ENCODE peak calls at places on chromosomes 2 and 18, in ten cellular contexts. One of them, this sample, is unnamed.

GRCh38 chr2:15806801-15807417 is 133.4 kb upstream of the MYCN start:
- DNase-seq in Peyer's patch: no peak
- DNase-seq in astrocyte of the spinal cord: no peak
- DNase-seq in fibroblast of pulmonary artery: no peak
- DNase-seq in stomach: no peak
- DNase-seq in HCT116: no peak
- DNase-seq in heart left ventricle: no peak
- DNase-seq in HL-60: no peak
- DNase-seq in pancreas: no peak
- DNase-seq in tibial nerve: no peak
- DNase-seq in this sample: no peak

GRCh38 chr2:234963785-234964615 is 12.2 kb downstream of the SH3BP4 start:
- DNase-seq in stomach: peak
- DNase-seq in HCT116: peak
- DNase-seq in HL-60: no peak
- DNase-seq in fibroblast of pulmonary artery: peak
- DNase-seq in Peyer's patch: no peak
- DNase-seq in tibial nerve: no peak
- DNase-seq in pancreas: no peak
- DNase-seq in heart left ventricle: no peak
- DNase-seq in astrocyte of the spinal cord: peak
- DNase-seq in this sample: peak

GRCh38 chr2:218873359-218874194 is 7.1 kb upstream of the WNT10A start:
- DNase-seq in pancreas: peak
- DNase-seq in stomach: no peak
- DNase-seq in astrocyte of the spinal cord: no peak
- DNase-seq in HCT116: no peak
- DNase-seq in Peyer's patch: no peak
- DNase-seq in tibial nerve: no peak
- DNase-seq in fibroblast of pulmonary artery: no peak
- DNase-seq in HL-60: no peak
- DNase-seq in heart left ventricle: no peak
- DNase-seq in this sample: no peak

GRCh38 chr2:280655-281110 is 7.2 kb downstream of the ALKAL2 start:
- DNase-seq in heart left ventricle: no peak
- DNase-seq in Peyer's patch: no peak
- DNase-seq in HL-60: no peak
- DNase-seq in HCT116: no peak
- DNase-seq in stomach: no peak
- DNase-seq in fibroblast of pulmonary artery: no peak
- DNase-seq in tibial nerve: no peak
- DNase-seq in pancreas: no peak
- DNase-seq in astrocyte of the spinal cord: no peak
- DNase-seq in this sample: no peak

GRCh38 chr2:162113771-162114168 is 38.3 kb downstream of the GCG start:
- DNase-seq in heart left ventricle: peak
- DNase-seq in tibial nerve: peak
- DNase-seq in Peyer's patch: no peak
- DNase-seq in fibroblast of pulmonary artery: peak
- DNase-seq in astrocyte of the spinal cord: peak
- DNase-seq in stomach: no peak
- DNase-seq in HL-60: peak
- DNase-seq in pancreas: no peak
- DNase-seq in HCT116: no peak
- DNase-seq in this sample: no peak

GRCh38 chr2:150211164-150211631 is 276.3 kb downstream of the RND3 start:
- DNase-seq in pancreas: no peak
- DNase-seq in fibroblast of pulmonary artery: peak
- DNase-seq in HL-60: no peak
- DNase-seq in stomach: no peak
- DNase-seq in astrocyte of the spinal cord: peak
- DNase-seq in heart left ventricle: no peak
- DNase-seq in tibial nerve: no peak
- DNase-seq in Peyer's patch: no peak
- DNase-seq in HCT116: no peak
- DNase-seq in this sample: no peak

GRCh38 chr2:42901076-42901645 is 108.8 kb upstream of the HAAO start:
- DNase-seq in Peyer's patch: no peak
- DNase-seq in HCT116: no peak
- DNase-seq in astrocyte of the spinal cord: peak
- DNase-seq in HL-60: no peak
- DNase-seq in heart left ventricle: no peak
- DNase-seq in stomach: no peak
- DNase-seq in pancreas: no peak
- DNase-seq in tibial nerve: no peak
- DNase-seq in fibroblast of pulmonary artery: peak
- DNase-seq in this sample: no peak

GRCh38 chr2:120298173-120298835 is 45.7 kb downstream of the RALB start:
- DNase-seq in fibroblast of pulmonary artery: peak
- DNase-seq in HL-60: no peak
- DNase-seq in pancreas: no peak
- DNase-seq in stomach: no peak
- DNase-seq in tibial nerve: no peak
- DNase-seq in heart left ventricle: no peak
- DNase-seq in HCT116: no peak
- DNase-seq in Peyer's patch: no peak
- DNase-seq in astrocyte of the spinal cord: peak
- DNase-seq in this sample: no peak

GRCh38 chr18:76713432-76713831 is 108.9 kb upstream of the ZNF236 start:
- DNase-seq in heart left ventricle: no peak
- DNase-seq in Peyer's patch: no peak
- DNase-seq in fibroblast of pulmonary artery: no peak
- DNase-seq in pancreas: no peak
- DNase-seq in HCT116: no peak
- DNase-seq in tibial nerve: no peak
- DNase-seq in stomach: no peak
- DNase-seq in astrocyte of the spinal cord: no peak
- DNase-seq in HL-60: no peak
- DNase-seq in this sample: no peak

GRCh38 chr18:76710646-76711520 is 111.5 kb upstream of the ZNF236 start:
- DNase-seq in heart left ventricle: no peak
- DNase-seq in fibroblast of pulmonary artery: no peak
- DNase-seq in HL-60: no peak
- DNase-seq in astrocyte of the spinal cord: no peak
- DNase-seq in pancreas: no peak
- DNase-seq in stomach: no peak
- DNase-seq in tibial nerve: no peak
- DNase-seq in HCT116: no peak
- DNase-seq in Peyer's patch: no peak
- DNase-seq in this sample: no peak

GRCh38 chr18:76720683-76721082 is 101.7 kb upstream of the ZNF236 start:
- DNase-seq in Peyer's patch: no peak
- DNase-seq in HCT116: no peak
- DNase-seq in HL-60: peak
- DNase-seq in pancreas: no peak
- DNase-seq in fibroblast of pulmonary artery: peak
- DNase-seq in astrocyte of the spinal cord: no peak
- DNase-seq in heart left ventricle: no peak
- DNase-seq in stomach: no peak
- DNase-seq in tibial nerve: peak
- DNase-seq in this sample: no peak

GRCh38 chr18:76709659-76710645 is 112.4 kb upstream of the ZNF236 start:
- DNase-seq in tibial nerve: peak
- DNase-seq in astrocyte of the spinal cord: peak
- DNase-seq in HCT116: peak
- DNase-seq in pancreas: no peak
- DNase-seq in heart left ventricle: peak
- DNase-seq in HL-60: peak
- DNase-seq in fibroblast of pulmonary artery: peak
- DNase-seq in Peyer's patch: peak
- DNase-seq in stomach: peak
- DNase-seq in this sample: peak

GRCh38 chr18:76715012-76715608 is 107.2 kb upstream of the ZNF236 start:
- DNase-seq in astrocyte of the spinal cord: no peak
- DNase-seq in stomach: no peak
- DNase-seq in tibial nerve: peak
- DNase-seq in HCT116: no peak
- DNase-seq in pancreas: no peak
- DNase-seq in Peyer's patch: no peak
- DNase-seq in fibroblast of pulmonary artery: no peak
- DNase-seq in heart left ventricle: no peak
- DNase-seq in HL-60: no peak
- DNase-seq in this sample: no peak
- H3K4me3 ChIP-seq in astrocyte of the spinal cord: no peak
- H3K4me3 ChIP-seq in stomach: no peak
- H3K4me3 ChIP-seq in tibial nerve: no peak
- H3K4me3 ChIP-seq in HCT116: no peak
- H3K4me3 ChIP-seq in pancreas: no peak
- H3K4me3 ChIP-seq in Peyer's patch: no peak
- H3K4me3 ChIP-seq in fibroblast of pulmonary artery: no peak
- H3K4me3 ChIP-seq in heart left ventricle: no peak
- H3K4me3 ChIP-seq in HL-60: no peak
- H3K4me3 ChIP-seq in this sample: no peak

GRCh38 chr2:231680284-231680991 is 27.9 kb upstream of the PTMA start:
- DNase-seq in heart left ventricle: no peak
- DNase-seq in fibroblast of pulmonary artery: no peak
- DNase-seq in astrocyte of the spinal cord: no peak
- DNase-seq in Peyer's patch: peak
- DNase-seq in tibial nerve: no peak
- DNase-seq in stomach: peak
- DNase-seq in HL-60: no peak
- DNase-seq in HCT116: no peak
- DNase-seq in pancreas: peak
- DNase-seq in this sample: peak
- TF ChIP-seq CTCF in heart left ventricle: no peak
- TF ChIP-seq CTCF in fibroblast of pulmonary artery: no peak
- TF ChIP-seq CTCF in astrocyte of the spinal cord: no peak
- TF ChIP-seq CTCF in Peyer's patch: no peak
- TF ChIP-seq CTCF in tibial nerve: no peak
- TF ChIP-seq CTCF in stomach: no peak
- TF ChIP-seq CTCF in HL-60: no peak
- TF ChIP-seq CTCF in HCT116: no peak
- TF ChIP-seq CTCF in pancreas: no peak
- TF ChIP-seq CTCF in this sample: no peak

DNA sequence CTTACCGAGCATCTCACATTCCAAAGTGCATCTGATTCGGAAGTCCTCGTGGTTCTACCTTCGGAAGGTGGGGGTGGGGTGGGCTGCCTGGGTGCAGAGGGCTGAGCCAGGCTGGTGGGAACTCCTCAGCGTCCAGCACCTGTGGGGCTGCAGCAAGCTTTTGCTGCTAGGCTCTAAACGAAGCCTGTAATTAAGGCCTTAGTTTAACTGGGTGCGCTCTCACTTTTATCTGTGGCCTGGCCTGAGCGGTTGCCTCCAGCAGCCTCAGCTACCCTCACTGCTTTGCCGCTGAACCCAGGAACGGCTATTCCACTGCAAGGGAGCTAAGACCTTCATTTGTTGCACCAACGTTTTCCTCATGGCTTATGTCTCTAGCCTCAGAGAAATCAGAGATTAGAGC is 48.4 kb downstream of the TMEM17 start:
- DNase-seq in HL-60: no peak
- DNase-seq in heart left ventricle: peak
- DNase-seq in tibial nerve: no peak
- DNase-seq in stomach: no peak
- DNase-seq in HCT116: no peak
- DNase-seq in Peyer's patch: no peak
- DNase-seq in pancreas: no peak
- DNase-seq in astrocyte of the spinal cord: no peak
- DNase-seq in fibroblast of pulmonary artery: no peak
- DNase-seq in this sample: no peak
- H3K4me3 ChIP-seq in HL-60: no peak
- H3K4me3 ChIP-seq in heart left ventricle: peak
- H3K4me3 ChIP-seq in tibial nerve: peak
- H3K4me3 ChIP-seq in stomach: peak
- H3K4me3 ChIP-seq in HCT116: peak
- H3K4me3 ChIP-seq in Peyer's patch: peak
- H3K4me3 ChIP-seq in pancreas: no peak
- H3K4me3 ChIP-seq in astrocyte of the spinal cord: peak
- H3K4me3 ChIP-seq in fibroblast of pulmonary artery: peak
- H3K4me3 ChIP-seq in this sample: no peak

GRCh38 chr2:242038166-242038927 is 168.8 kb downstream of the RTP5 start:
- DNase-seq in heart left ventricle: no peak
- DNase-seq in HCT116: no peak
- DNase-seq in pancreas: no peak
- DNase-seq in stomach: peak
- DNase-seq in Peyer's patch: no peak
- DNase-seq in HL-60: no peak
- DNase-seq in fibroblast of pulmonary artery: no peak
- DNase-seq in astrocyte of the spinal cord: no peak
- DNase-seq in tibial nerve: no peak
- DNase-seq in this sample: no peak

GRCh38 chr2:242036653-242036950 is 167.1 kb downstream of the RTP5 start:
- DNase-seq in heart left ventricle: no peak
- DNase-seq in tibial nerve: no peak
- DNase-seq in astrocyte of the spinal cord: no peak
- DNase-seq in fibroblast of pulmonary artery: no peak
- DNase-seq in Peyer's patch: no peak
- DNase-seq in HL-60: no peak
- DNase-seq in stomach: no peak
- DNase-seq in HCT116: no peak
- DNase-seq in pancreas: no peak
- DNase-seq in this sample: no peak

GRCh38 chr2:242034996-242035814 is 165.7 kb downstream of the RTP5 start:
- DNase-seq in HL-60: no peak
- DNase-seq in Peyer's patch: peak
- DNase-seq in tibial nerve: no peak
- DNase-seq in pancreas: no peak
- DNase-seq in astrocyte of the spinal cord: no peak
- DNase-seq in heart left ventricle: no peak
- DNase-seq in HCT116: no peak
- DNase-seq in stomach: peak
- DNase-seq in fibroblast of pulmonary artery: no peak
- DNase-seq in this sample: no peak

GRCh38 chr2:242034138-242034537 is 164.6 kb downstream of the RTP5 start:
- DNase-seq in Peyer's patch: no peak
- DNase-seq in heart left ventricle: no peak
- DNase-seq in HL-60: no peak
- DNase-seq in astrocyte of the spinal cord: no peak
- DNase-seq in fibroblast of pulmonary artery: no peak
- DNase-seq in HCT116: no peak
- DNase-seq in tibial nerve: no peak
- DNase-seq in stomach: no peak
- DNase-seq in pancreas: no peak
- DNase-seq in this sample: no peak

DNA sequence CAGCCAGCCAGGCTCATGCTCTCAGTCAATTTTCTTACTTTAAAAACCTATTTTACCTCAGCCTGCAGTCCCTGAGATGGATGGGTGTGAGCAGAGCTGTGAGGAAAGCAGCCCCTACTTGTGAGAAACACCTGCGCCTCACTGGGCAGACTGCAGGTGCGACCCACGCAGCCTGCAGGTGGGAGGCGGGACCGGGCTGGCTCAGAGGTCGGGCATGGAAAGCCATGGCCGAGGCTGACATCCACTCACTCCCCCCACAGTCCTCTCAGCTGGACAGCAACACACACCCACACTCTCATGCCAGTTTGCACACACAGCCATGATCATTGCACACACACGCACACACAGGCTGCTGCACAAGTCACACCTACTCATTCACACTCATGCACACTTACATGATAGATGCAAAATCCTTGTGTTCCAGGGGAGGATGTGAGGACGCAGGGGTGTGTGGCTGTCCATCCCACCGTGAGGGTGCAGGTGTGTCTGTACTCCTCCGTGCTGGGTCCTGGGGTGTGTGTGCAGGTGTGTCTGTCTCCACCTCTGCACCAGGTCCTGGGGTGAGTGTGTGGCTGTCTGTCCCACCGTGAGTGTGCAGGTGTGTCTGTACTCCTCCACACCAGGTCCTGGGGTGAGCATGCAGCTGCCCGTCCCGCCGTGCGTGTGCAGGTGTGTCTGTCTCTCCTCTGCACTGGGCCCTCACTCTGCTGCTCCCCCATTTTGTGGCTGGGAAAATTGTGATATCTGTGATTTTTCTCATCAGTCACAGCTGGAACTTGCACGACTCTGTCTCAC is 166.5 kb downstream of the RTP5 start:
- DNase-seq in pancreas: no peak
- DNase-seq in astrocyte of the spinal cord: no peak
- DNase-seq in fibroblast of pulmonary artery: no peak
- DNase-seq in HL-60: no peak
- DNase-seq in stomach: peak
- DNase-seq in Peyer's patch: no peak
- DNase-seq in heart left ventricle: no peak
- DNase-seq in HCT116: no peak
- DNase-seq in tibial nerve: no peak
- DNase-seq in this sample: no peak
- TF ChIP-seq CTCF in pancreas: no peak
- TF ChIP-seq CTCF in astrocyte of the spinal cord: no peak
- TF ChIP-seq CTCF in fibroblast of pulmonary artery: no peak
- TF ChIP-seq CTCF in HL-60: no peak
- TF ChIP-seq CTCF in stomach: no peak
- TF ChIP-seq CTCF in Peyer's patch: no peak
- TF ChIP-seq CTCF in heart left ventricle: no peak
- TF ChIP-seq CTCF in HCT116: no peak
- TF ChIP-seq CTCF in tibial nerve: no peak
- TF ChIP-seq CTCF in this sample: no peak